ENCODE peak calls at places on chromosomes 12 and 14, in four cellular contexts. One of them, this sample, is unnamed.

GRCh38 chr12:3614806-3615466 is 123.9 kb downstream of the PRMT8 start:
- DNase-seq in putamen: no peak
- DNase-seq in heart right ventricle: no peak
- DNase-seq in ELF-1: peak
- DNase-seq in this sample: peak

GRCh38 chr14:63454863-63455622 is 88.1 kb downstream of the PPP2R5E start:
- DNase-seq in putamen: no peak
- DNase-seq in heart right ventricle: no peak
- DNase-seq in ELF-1: no peak
- DNase-seq in this sample: peak

GRCh38 chr12:15669256-15669948 is 119.8 kb downstream of the EPS8 start:
- DNase-seq in putamen: no peak
- DNase-seq in heart right ventricle: no peak
- DNase-seq in ELF-1: no peak
- DNase-seq in this sample: no peak

GRCh38 chr12:104792570-104792969 is 165.5 kb downstream of the SLC41A2 start:
- DNase-seq in putamen: no peak
- DNase-seq in heart right ventricle: peak
- DNase-seq in ELF-1: peak
- DNase-seq in this sample: no peak

GRCh38 chr12:125216720-125217119 is 151.5 kb downstream of the AACS start:
- DNase-seq in putamen: no peak
- DNase-seq in heart right ventricle: no peak
- DNase-seq in ELF-1: no peak
- DNase-seq in this sample: no peak

GRCh38 chr14:29521526-29522137 is 406.0 kb downstream of the PRKD1 start:
- DNase-seq in putamen: no peak
- DNase-seq in heart right ventricle: no peak
- DNase-seq in ELF-1: peak
- DNase-seq in this sample: peak

GRCh38 chr12:122336015-122336946 is 70.0 kb upstream of the VPS33A start:
- DNase-seq in putamen: no peak
- DNase-seq in heart right ventricle: no peak
- DNase-seq in ELF-1: peak
- DNase-seq in this sample: peak

GRCh38 chr12:47079894-47080724 is at the start of gene AMIGO2:
- DNase-seq in putamen: no peak
- DNase-seq in heart right ventricle: peak
- DNase-seq in ELF-1: peak
- DNase-seq in this sample: peak

GRCh38 chr14:100018054-100018453 is 47.2 kb upstream of the EVL start:
- DNase-seq in putamen: no peak
- DNase-seq in heart right ventricle: no peak
- DNase-seq in ELF-1: no peak
- DNase-seq in this sample: no peak

GRCh38 chr12:105764216-105764835 is 374.4 kb downstream of the NUAK1 start:
- DNase-seq in putamen: no peak
- DNase-seq in heart right ventricle: no peak
- DNase-seq in ELF-1: no peak
- DNase-seq in this sample: no peak